ENCODE peak calls at places on chromosomes 16 and 17, in five cellular contexts. O, T, R, N and J are unnamed samples.

GRCh38 chr17:74738051-74738996 is 1.3 kb downstream of the RAB37 start:
- DNase-seq in O (peak), T (no peak), R (no peak), N (no peak), J (no peak)

GRCh38 chr16:13926507-13926906 is 6.6 kb downstream of the ERCC4 start:
- DNase-seq in O (no peak), T (peak), R (no peak), N (no peak), J (no peak)

GRCh38 chr17:2395258-2396170 is 5.3 kb downstream of the MNT start:
- DNase-seq in O (peak), T (no peak), R (no peak), N (no peak), J (no peak)

GRCh38 chr17:45282683-45283644 is 21.1 kb upstream of the SPATA32 start:
- DNase-seq in O (no peak), T (no peak), R (no peak), N (no peak), J (no peak)

GRCh38 chr17:7132511-7133094 is 18.0 kb upstream of the ASGR2 start:
- DNase-seq in O (no peak), T (no peak), R (no peak), N (no peak), J (no peak)

GRCh38 chr17:41800601-41801373 is 11.0 kb downstream of the P3H4 start:
- DNase-seq in O (peak), T (no peak), R (peak), N (peak), J (no peak)

GRCh38 chr17:40530988-40531971 is 29.9 kb upstream of the TNS4 start:
- DNase-seq in O (no peak), T (no peak), R (no peak), N (no peak), J (no peak)

GRCh38 chr16:69166221-69166833 is 20.6 kb upstream of the SNTB2 start:
- DNase-seq in O (no peak), T (no peak), R (no peak), N (no peak), J (no peak)

GRCh38 chr16:70496513-70496912 is 26.8 kb downstream of the COG4 start:
- DNase-seq in O (no peak), T (no peak), R (no peak), N (no peak), J (no peak)

GRCh38 chr17:47883589-47884426 is 12.2 kb upstream of the SP2 start:
- DNase-seq in O (peak), T (no peak), R (no peak), N (no peak), J (no peak)

GRCh38 chr16:81451753-81452680 is 7.4 kb downstream of the CMIP start:
- DNase-seq in O (peak), T (no peak), R (no peak), N (no peak), J (no peak)

GRCh38 chr17:78278139-78278741 is 46.8 kb downstream of the TMEM235 start:
- DNase-seq in O (peak), T (no peak), R (no peak), N (no peak), J (no peak)

GRCh38 chr16:52070341-52071057 is 476.4 kb downstream of the TOX3 start:
- DNase-seq in O (no peak), T (no peak), R (no peak), N (no peak), J (no peak)

GRCh38 chr17:29124135-29124930 is 55.9 kb downstream of the MYO18A start:
- DNase-seq in O (peak), T (peak), R (no peak), N (peak), J (no peak)

GRCh38 chr16:87829988-87830672 is 39.2 kb downstream of the SLC7A5 start:
- DNase-seq in O (no peak), T (no peak), R (no peak), N (no peak), J (no peak)

GRCh38 chr17:41555105-41555887 is 16.6 kb downstream of the KRT9 start:
- DNase-seq in O (peak), T (no peak), R (no peak), N (peak), J (no peak)

GRCh38 chr16:14354561-14355351 is 275.3 kb downstream of the PARN start:
- DNase-seq in O (peak), T (no peak), R (no peak), N (no peak), J (no peak)

GRCh38 chr16:86831366-86831765 is 253.0 kb downstream of the FOXL1 start:
- DNase-seq in O (no peak), T (no peak), R (no peak), N (no peak), J (no peak)

GRCh38 chr17:66717680-66718079 is 117.2 kb upstream of the CACNG5 start:
- DNase-seq in O (no peak), T (no peak), R (no peak), N (no peak), J (no peak)

GRCh38 chr17:48593126-48593829 is at the start of gene HOXB5:
- DNase-seq in O (no peak), T (peak), R (no peak), N (no peak), J (no peak)

GRCh38 chr16:4409081-4409932 is 7.1 kb downstream of the CORO7 start:
- DNase-seq in O (no peak), T (peak), R (no peak), N (no peak), J (no peak)

GRCh38 chr16:27363246-27363632 is 38.7 kb upstream of the IL21R start:
- DNase-seq in O (no peak), T (no peak), R (no peak), N (no peak), J (no peak)

GRCh38 chr17:3603119-3603869 is 5.9 kb downstream of the TRPV1 start:
- DNase-seq in O (no peak), T (no peak), R (no peak), N (no peak), J (peak)

GRCh38 chr16:53913082-53913870 is 209.3 kb downstream of the FTO start:
- DNase-seq in O (peak), T (no peak), R (no peak), N (no peak), J (peak)

GRCh38 chr16:48949636-48950035 is 332.0 kb downstream of the CBLN1 start:
- DNase-seq in O (no peak), T (no peak), R (no peak), N (no peak), J (no peak)